ENCODE peak calls at places on chromosomes 7 and 10, in four cellular contexts. Y is mesendoderm; N is activated CD4-positive, alpha-beta T cell treated with anti-CD3 and anti-CD28 coated beads, Interleukin-2, amount 50 U/mL, for 48 hours; D is epithelial cell of esophagus. B is an unnamed sample.

GRCh38 chr7:148972360-148972759 is 55.9 kb downstream of the PDIA4 start:
- DNase-seq in N (no peak), D (no peak), Y (no peak), B (no peak)

GRCh38 chr7:20441346-20441745 is 110.6 kb downstream of the ITGB8 start:
- DNase-seq in Y (no peak), D (no peak), N (no peak), B (no peak)

GRCh38 chr7:141441837-141442627 is 109.2 kb upstream of the AGK start:
- DNase-seq in N (no peak), Y (no peak), D (peak), B (no peak)

GRCh38 chr10:86535057-86535882 is 13.7 kb upstream of the WAPL start:
- DNase-seq in D (peak), Y (peak), N (peak), B (peak)

GRCh38 chr7:36161996-36162395 is 8.9 kb downstream of the EEPD1 start:
- DNase-seq in D (peak), N (no peak), Y (peak), B (no peak)

GRCh38 chr10:103278862-103279298 is 1.9 kb downstream of the INA start:
- DNase-seq in D (peak), Y (peak), N (peak), B (peak)

GRCh38 chr7:137980308-137980707 is 21.6 kb downstream of the CREB3L2 start:
- DNase-seq in Y (no peak), N (no peak), D (no peak), B (no peak)

GRCh38 chr10:75018873-75019272 is 92.6 kb upstream of the SAMD8 start:
- DNase-seq in Y (no peak), D (no peak), N (no peak), B (no peak)

GRCh38 chr10:109770000-109770399 is 153.3 kb downstream of the XPNPEP1 start:
- DNase-seq in N (no peak), Y (no peak), D (no peak), B (no peak)

GRCh38 chr7:17056491-17057142 is 174.8 kb upstream of the AGR3 start:
- DNase-seq in Y (no peak), D (peak), N (no peak), B (no peak)

GRCh38 chr10:24034571-24034970 is 174.4 kb upstream of the KIAA1217 start:
- DNase-seq in Y (peak), N (no peak), D (no peak), B (no peak)

GRCh38 chr10:131381576-131381975 is 70.1 kb upstream of the TCERG1L start:
- DNase-seq in N (no peak), Y (no peak), D (no peak), B (no peak)

GRCh38 chr7:1393421-1393820 is 65.8 kb downstream of the MICALL2 start:
- DNase-seq in D (no peak), N (no peak), Y (no peak), B (no peak)

GRCh38 chr7:129792721-129793120 is 160.0 kb downstream of the UBE2H start:
- DNase-seq in Y (no peak), N (no peak), D (no peak), B (no peak)

GRCh38 chr10:62655337-62655994 is 149.1 kb upstream of the ADO start:
- DNase-seq in N (no peak), D (no peak), Y (no peak), B (peak)

GRCh38 chr10:124150189-124150806 is 56.9 kb upstream of the CHST15 start:
- DNase-seq in Y (no peak), N (no peak), D (no peak), B (no peak)

GRCh38 chr7:99193527-99194214 is 14.2 kb downstream of the KPNA7 start:
- DNase-seq in Y (no peak), N (no peak), D (peak), B (no peak)

GRCh38 chr7:106205621-106206222 is 79.1 kb downstream of the NAMPT start:
- DNase-seq in D (peak), Y (no peak), N (no peak), B (peak)

GRCh38 chr7:151167197-151167911 is at the start of gene GBX1:
- DNase-seq in Y (no peak), D (no peak), N (peak), B (peak)

GRCh38 chr7:64951250-64951848 is 39.5 kb downstream of the ZNF117 start:
- DNase-seq in D (peak), Y (peak), N (no peak), B (peak)

GRCh38 chr10:24363070-24363469 is 154.1 kb downstream of the KIAA1217 start:
- DNase-seq in D (peak), N (no peak), Y (no peak), B (no peak)

GRCh38 chr10:97685395-97685958 is 1.6 kb downstream of the AVPI1 start:
- DNase-seq in N (no peak), D (peak), Y (peak), B (no peak)

GRCh38 chr7:97078023-97078988 is 39.2 kb upstream of the SDHAF3 start:
- DNase-seq in D (no peak), N (no peak), Y (no peak), B (no peak)

GRCh38 chr7:1357601-1358271 is 101.5 kb downstream of the MICALL2 start:
- DNase-seq in N (no peak), Y (no peak), D (no peak), B (peak)

GRCh38 chr7:94908204-94909022 is 1.0 kb downstream of the PPP1R9A start:
- DNase-seq in N (no peak), Y (peak), D (no peak), B (peak)

GRCh38 chr7:7851381-7851780 is 117.2 kb upstream of the GLCCI1 start:
- DNase-seq in N (no peak), Y (no peak), D (peak), B (no peak)

GRCh38 chr7:90603346-90603745 is 7.2 kb downstream of the CDK14 start:
- DNase-seq in Y (no peak), N (no peak), D (no peak), B (no peak)

GRCh38 chr10:61628875-61629513 is 33.7 kb upstream of the CABCOCO1 start:
- DNase-seq in N (no peak), D (peak), Y (peak), B (no peak)

GRCh38 chr10:50550291-50550839 is 73.4 kb downstream of the SGMS1 start:
- DNase-seq in Y (peak), N (no peak), D (no peak), B (no peak)

GRCh38 chr10:42781893-42782445 is 626 bp upstream of the BMS1 start:
- DNase-seq in N (peak), Y (no peak), D (no peak), B (no peak)

GRCh38 chr7:107147464-107148214 is 21.2 kb upstream of the HBP1 start:
- DNase-seq in N (peak), D (peak), Y (peak), B (peak)

GRCh38 chr10:110746254-110746826 is 102.2 kb downstream of the RBM20 start:
- DNase-seq in D (peak), N (peak), Y (peak), B (peak)

GRCh38 chr7:129218514-129219036 is 6.3 kb upstream of the AHCYL2 start:
- DNase-seq in D (peak), N (peak), Y (peak), B (peak)

GRCh38 chr10:30637881-30638467 is 8.4 kb upstream of the LYZL2 start:
- DNase-seq in N (no peak), D (peak), Y (peak), B (no peak)

GRCh38 chr7:155269766-155270585 is 27.7 kb upstream of the INSIG1 start:
- DNase-seq in N (no peak), D (no peak), Y (no peak), B (no peak)